ENCODE peak calls at places on chromosomes 3 and 15, in seven cellular contexts. K, T, J, G, H, Q and I are unnamed samples.

GRCh38 chr3:128424508-128425069 is 42.1 kb downstream of the DNAJB8 start:
- DNase-seq in K (peak; percentile 55), T (no peak), J (no peak), G (peak; percentile 57), H (no peak), Q (peak; percentile 26), I (no peak)

GRCh38 chr3:12483364-12483763 is 916 bp upstream of the TSEN2 start:
- DNase-seq in K (peak; percentile 24), T (no peak), J (no peak), G (peak; percentile 43), H (no peak), Q (no peak), I (no peak)

GRCh38 chr3:26102376-26103110 is 312.7 kb downstream of the OXSM start:
- DNase-seq in K (no peak), T (no peak), J (no peak), G (no peak), H (no peak), Q (no peak), I (no peak)

GRCh38 chr15:87578776-87579175 is 677.8 kb downstream of the NTRK3 start:
- DNase-seq in K (no peak), T (no peak), J (no peak), G (no peak), H (no peak), Q (no peak), I (no peak)

GRCh38 chr3:11549580-11550140 is 94.1 kb downstream of the VGLL4 start:
- DNase-seq in K (peak; percentile 58), T (no peak), J (no peak), G (peak; percentile 44), H (no peak), Q (peak; percentile 10), I (no peak)

GRCh38 chr3:134836921-134837320 is 41.9 kb downstream of the EPHB1 start:
- DNase-seq in K (no peak), T (no peak), J (no peak), G (no peak), H (no peak), Q (no peak), I (no peak)

GRCh38 chr3:86995537-86995936 is 4.6 kb upstream of the VGLL3 start:
- DNase-seq in K (peak; percentile 94), T (no peak), J (no peak), G (peak; percentile 83), H (no peak), Q (no peak), I (no peak)

GRCh38 chr3:58487140-58487886 is 4.6 kb upstream of the KCTD6 start:
- DNase-seq in K (peak; percentile 92), T (no peak), J (no peak), G (peak; percentile 74), H (no peak), Q (peak; percentile 65), I (no peak)

GRCh38 chr15:72344602-72345001 is 24.6 kb upstream of the CELF6 start:
- DNase-seq in K (no peak), T (no peak), J (no peak), G (no peak), H (no peak), Q (no peak), I (no peak)

GRCh38 chr3:23992051-23992628 is 47.1 kb downstream of the NR1D2 start:
- DNase-seq in K (peak; percentile 74), T (no peak), J (no peak), G (peak; percentile 53), H (no peak), Q (no peak), I (no peak)

GRCh38 chr3:8371085-8371551 is 130.5 kb upstream of the LMCD1 start:
- DNase-seq in K (peak; percentile 90), T (no peak), J (no peak), G (peak; percentile 73), H (no peak), Q (peak; percentile 18), I (no peak)

GRCh38 chr3:170324962-170325361 is 32.6 kb upstream of the SKIL start:
- DNase-seq in K (no peak), T (no peak), J (no peak), G (no peak), H (no peak), Q (no peak), I (no peak)

GRCh38 chr3:51373658-51374421 is 11.3 kb upstream of the MANF start:
- DNase-seq in K (no peak), T (no peak), J (no peak), G (no peak), H (no peak), Q (no peak), I (no peak)

GRCh38 chr3:131282379-131282778 is 99.2 kb upstream of the NUDT16 start:
- DNase-seq in K (no peak), T (no peak), J (no peak), G (no peak), H (no peak), Q (no peak), I (no peak)

GRCh38 chr3:185878920-185879319 is 54.1 kb upstream of the IGF2BP2 start:
- DNase-seq in K (no peak), T (no peak), J (no peak), G (no peak), H (no peak), Q (no peak), I (no peak)

GRCh38 chr3:38133557-38134405 is 3.1 kb downstream of the ACAA1 start:
- DNase-seq in K (no peak), T (peak; percentile 70), J (no peak), G (no peak), H (no peak), Q (no peak), I (no peak)

GRCh38 chr15:63043391-63044076 is 987 bp downstream of the TPM1 start:
- DNase-seq in K (peak; percentile 50), T (peak; percentile 60), J (no peak), G (peak; percentile 48), H (no peak), Q (no peak), I (no peak)

GRCh38 chr15:63044645-63045437 is 2.3 kb downstream of the TPM1 start:
- DNase-seq in K (peak; percentile 61), T (peak; percentile 50), J (no peak), G (no peak), H (no peak), Q (no peak), I (no peak)

GRCh38 chr15:63042879-63043340 is 363 bp downstream of the TPM1 start:
- DNase-seq in K (peak; percentile 71), T (peak; percentile 49), J (no peak), G (peak; percentile 60), H (no peak), Q (no peak), I (no peak)

GRCh38 chr15:63045438-63046278 is 3.1 kb downstream of the TPM1 start:
- DNase-seq in K (peak; percentile 46), T (peak; percentile 44), J (no peak), G (peak; percentile 35), H (no peak), Q (no peak), I (no peak)

DNA sequence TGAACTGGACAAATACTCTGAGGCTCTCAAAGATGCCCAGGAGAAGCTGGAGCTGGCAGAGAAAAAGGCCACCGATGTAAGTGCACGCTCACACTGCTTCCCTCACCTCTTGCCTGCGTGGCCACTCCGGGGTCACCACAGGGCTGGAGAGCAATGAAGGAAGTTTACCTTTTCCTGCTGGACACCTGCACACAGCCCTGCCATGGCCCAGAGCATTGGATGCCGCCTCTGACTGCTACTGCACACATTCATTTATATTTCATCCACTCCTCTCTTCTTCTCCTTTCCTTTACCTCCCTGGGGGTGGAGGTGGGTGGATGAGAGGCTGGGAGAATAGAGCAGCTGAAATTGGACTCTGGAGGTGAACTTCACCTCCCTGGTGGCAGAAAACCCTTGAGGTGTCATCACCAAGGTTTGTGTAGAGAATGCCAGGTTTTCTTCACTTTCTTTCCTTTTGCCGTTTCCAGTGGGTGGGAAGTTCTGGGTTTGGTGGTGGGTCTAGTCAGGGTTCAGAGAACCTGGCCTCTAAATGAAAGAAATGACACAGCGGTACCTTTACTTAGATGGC is 1.6 kb downstream of the TPM1 start:
- DNase-seq in K (no peak), T (peak; percentile 48), J (no peak), G (no peak), H (no peak), Q (no peak), I (no peak)
- H3K4me3 ChIP-seq in K (peak overlapping the region; percentile 99), T (peak overlapping the region; percentile 64), J (no peak overlapping the region), G (peak overlapping the region; percentile 95), H (peak overlapping the region; percentile 94), Q (peak overlapping the region; percentile 74), I (no peak overlapping the region)

GRCh38 chr15:49430046-49430445 is 7.0 kb downstream of the FGF7 start:
- DNase-seq in K (no peak), T (no peak), J (no peak), G (no peak), H (no peak), Q (no peak), I (peak; percentile 14)

GRCh38 chr15:49427369-49427768 is 4.3 kb downstream of the FGF7 start:
- DNase-seq in K (no peak), T (no peak), J (no peak), G (no peak), H (no peak), Q (no peak), I (no peak)

GRCh38 chr15:49423906-49424520 is 971 bp downstream of the FGF7 start:
- DNase-seq in K (peak; percentile 46), T (no peak), J (no peak), G (no peak), H (no peak), Q (no peak), I (no peak)

GRCh38 chr15:49424954-49425353 is 1.9 kb downstream of the FGF7 start:
- DNase-seq in K (peak; percentile 58), T (no peak), J (no peak), G (no peak), H (no peak), Q (no peak), I (no peak)

DNA sequence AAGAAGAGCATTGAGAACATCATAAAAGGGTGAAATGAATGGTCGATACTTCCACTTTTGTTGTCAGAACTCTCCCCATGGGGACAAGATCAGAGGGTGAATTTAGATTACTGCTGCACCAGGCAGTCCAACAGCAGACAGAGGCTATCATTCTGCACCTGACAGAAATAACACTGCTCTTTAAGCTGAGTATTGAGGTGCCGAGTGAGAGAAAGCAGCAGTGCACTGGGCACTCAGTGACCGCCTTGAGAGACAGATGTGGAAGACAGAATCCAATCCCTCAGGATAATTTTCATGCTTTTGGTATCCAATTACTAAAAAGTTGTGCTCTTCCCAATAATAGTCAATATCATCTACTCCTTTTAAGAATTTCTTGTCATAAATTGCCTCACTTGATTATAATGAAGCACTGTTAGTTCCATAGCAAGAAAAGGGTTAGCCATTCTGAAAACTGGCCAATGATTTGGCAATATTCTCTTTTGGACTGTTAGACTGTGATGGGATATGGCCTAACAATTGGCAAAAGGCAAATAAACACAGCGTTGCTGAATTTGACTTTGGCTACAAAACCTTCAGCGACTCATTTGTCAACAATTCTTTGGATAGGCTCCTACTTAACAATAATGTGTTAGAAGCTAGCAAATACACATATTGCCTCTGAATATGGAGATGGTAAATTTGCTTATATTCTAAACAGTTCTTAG is 5.5 kb downstream of the FGF7 start:
- DNase-seq in K (peak; percentile 69), T (no peak), J (no peak), G (peak; percentile 79), H (no peak), Q (no peak), I (no peak)
- H3K4me3 ChIP-seq in K (peak overlapping the region; percentile 99), T (peak overlapping the region; percentile 6), J (no peak overlapping the region), G (peak overlapping the region; percentile 76), H (peak overlapping the region; percentile 66), Q (peak overlapping the region; percentile 27), I (no peak overlapping the region)

GRCh38 chr3:197912770-197913476 is 37.1 kb upstream of the RPL35A start:
- DNase-seq in K (no peak), T (no peak), J (no peak), G (no peak), H (no peak), Q (peak; percentile 71), I (no peak)
- H3K4me3 ChIP-seq in K (no peak overlapping the region), T (no peak overlapping the region), J (no peak overlapping the region), G (no peak overlapping the region), H (no peak overlapping the region), Q (peak overlapping the region; percentile 51), I (no peak overlapping the region)

GRCh38 chr3:55686720-55687254 is 199.7 kb upstream of the WNT5A start:
- DNase-seq in K (peak; percentile 86), T (no peak), J (no peak), G (no peak), H (no peak), Q (no peak), I (no peak)
- H3K4me3 ChIP-seq in K (peak overlapping the region; percentile 18), T (no peak overlapping the region), J (no peak overlapping the region), G (no peak overlapping the region), H (no peak overlapping the region), Q (no peak overlapping the region), I (no peak overlapping the region)